ENCODE peak calls at places on chromosomes 12 and 14, in five cellular contexts. V is left lung; U is left ventricle myocardium inferior; S is IMR-90; I is stimulated activated CD4-positive, alpha-beta T cell treated with anti-CD3 and anti-CD28 coated beads, Interleukin-2, amount 100 ng/mL, for 48 hours. P is an unnamed sample.

GRCh38 chr12:69095765-69096477 is 143.4 kb upstream of the CPSF6 start:
- DNase-seq in V (no peak), U (no peak), S (no peak), I (no peak), P (no peak)

GRCh38 chr12:116058574-116058973 is 218.9 kb downstream of the MED13L start:
- DNase-seq in V (no peak), U (no peak), S (no peak), I (no peak), P (no peak)

GRCh38 chr14:65334765-65335411 is 77.6 kb upstream of the FUT8 start:
- DNase-seq in V (no peak), U (no peak), S (no peak), I (no peak), P (no peak)

GRCh38 chr12:132525833-132526455 is 36.0 kb downstream of the FBRSL1 start:
- DNase-seq in V (no peak), U (no peak), S (no peak), I (no peak), P (no peak)

GRCh38 chr14:83706555-83706954 is 1823.4 kb upstream of the FLRT2 start:
- DNase-seq in V (no peak), U (no peak), S (peak), I (no peak), P (no peak)

GRCh38 chr12:132284071-132284492 is 45.3 kb downstream of the GALNT9 start:
- DNase-seq in V (peak), U (no peak), S (peak), I (no peak), P (peak)

GRCh38 chr12:39618701-39619100 is 902 bp downstream of the ABCD2 start:
- DNase-seq in V (no peak), U (no peak), S (no peak), I (no peak), P (no peak)

GRCh38 chr14:55425091-55425490 is 13.5 kb upstream of the ATG14 start:
- DNase-seq in V (no peak), U (no peak), S (no peak), I (no peak), P (no peak)

GRCh38 chr14:38554046-38554445 is 298.2 kb upstream of the CLEC14A start:
- DNase-seq in V (no peak), U (no peak), S (peak), I (no peak), P (no peak)

GRCh38 chr12:21773263-21773741 is 1.2 kb downstream of the KCNJ8 start:
- DNase-seq in V (peak), U (peak), S (peak), I (peak), P (peak)

GRCh38 chr12:85698937-85699336 is 137.3 kb downstream of the RASSF9 start:
- DNase-seq in V (no peak), U (no peak), S (no peak), I (no peak), P (no peak)

GRCh38 chr14:51228890-51229289 is 11.2 kb upstream of the TMX1 start:
- DNase-seq in V (no peak), U (no peak), S (no peak), I (no peak), P (no peak)

GRCh38 chr14:60323199-60323891 is 74.3 kb downstream of the PPM1A start:
- DNase-seq in V (peak), U (no peak), S (no peak), I (no peak), P (no peak)

GRCh38 chr14:59425322-59425945 is 39.7 kb downstream of the GPR135 start:
- DNase-seq in V (no peak), U (peak), S (peak), I (no peak), P (no peak)

GRCh38 chr14:49754570-49755097 is 13.3 kb upstream of the KLHDC2 start:
- DNase-seq in V (no peak), U (no peak), S (peak), I (no peak), P (no peak)

GRCh38 chr14:44108601-44109000 is 398.5 kb downstream of the FSCB start:
- DNase-seq in V (no peak), U (no peak), S (no peak), I (no peak), P (no peak)

GRCh38 chr14:101347893-101348777 is 213.2 kb upstream of the DIO3 start:
- DNase-seq in V (no peak), U (no peak), S (no peak), I (no peak), P (no peak)

GRCh38 chr12:48388430-48388829 is 37.7 kb upstream of the ZNF641 start:
- DNase-seq in V (no peak), U (no peak), S (peak), I (no peak), P (no peak)

GRCh38 chr12:79548525-79548924 is 142.2 kb downstream of the PAWR start:
- DNase-seq in V (no peak), U (no peak), S (no peak), I (no peak), P (no peak)

GRCh38 chr12:53061404-53062010 is 11.6 kb downstream of the TNS2 start:
- DNase-seq in V (peak), U (no peak), S (no peak), I (no peak), P (no peak)

GRCh38 chr14:102415671-102416070 is 52.9 kb downstream of the TECPR2 start:
- DNase-seq in V (no peak), U (no peak), S (no peak), I (no peak), P (no peak)

GRCh38 chr12:80939231-80939950 is 1.7 kb upstream of the LIN7A start:
- DNase-seq in V (no peak), U (no peak), S (no peak), I (no peak), P (no peak)

GRCh38 chr14:102510616-102511520 is 1.3 kb upstream of the ANKRD9 start:
- DNase-seq in V (no peak), U (peak), S (no peak), I (no peak), P (no peak)

GRCh38 chr12:71475280-71475679 is 35.7 kb downstream of the LGR5 start:
- DNase-seq in V (no peak), U (peak), S (no peak), I (no peak), P (no peak)

GRCh38 chr14:105195533-105196227 is 14.6 kb upstream of the NUDT14 start:
- DNase-seq in V (no peak), U (no peak), S (no peak), I (no peak), P (no peak)

GRCh38 chr14:22026527-22026926 is 352.9 kb upstream of the OR4E1 start:
- DNase-seq in V (no peak), U (no peak), S (no peak), I (no peak), P (no peak)

GRCh38 chr12:108495054-108495453 is 20.0 kb upstream of the FICD start:
- DNase-seq in V (no peak), U (no peak), S (peak), I (no peak), P (no peak)

GRCh38 chr14:50109342-50109741 is 7.0 kb downstream of the VCPKMT start:
- DNase-seq in V (no peak), U (no peak), S (peak), I (no peak), P (no peak)

GRCh38 chr12:110314308-110314707 is 33.3 kb downstream of the ATP2A2 start:
- DNase-seq in V (no peak), U (no peak), S (peak), I (no peak), P (peak)

GRCh38 chr12:31323466-31324115 is 2.4 kb downstream of the SINHCAF start:
- DNase-seq in V (peak), U (peak), S (no peak), I (peak), P (peak)

GRCh38 chr12:3038166-3038565 is 39.0 kb upstream of the TSPAN9 start:
- DNase-seq in V (peak), U (no peak), S (no peak), I (no peak), P (no peak)

GRCh38 chr12:73952304-73952703 is 585.3 kb upstream of the ATXN7L3B start:
- DNase-seq in V (no peak), U (no peak), S (no peak), I (no peak), P (no peak)

GRCh38 chr14:71214241-71214640 is 307.0 kb downstream of the PCNX1 start:
- DNase-seq in V (no peak), U (no peak), S (no peak), I (no peak), P (no peak)

GRCh38 chr12:115623275-115623674 is 654.2 kb downstream of the MED13L start:
- DNase-seq in V (no peak), U (no peak), S (no peak), I (no peak), P (no peak)

GRCh38 chr12:121791671-121792496 is 1.6 kb downstream of the RHOF start:
- DNase-seq in V (no peak), U (no peak), S (no peak), I (no peak), P (no peak)

GRCh38 chr14:78902010-78902623 is 731.9 kb downstream of the NRXN3 start:
- DNase-seq in V (no peak), U (peak), S (peak), I (no peak), P (peak)

GRCh38 chr12:113080692-113081091 is 24.2 kb downstream of the DTX1 start:
- DNase-seq in V (no peak), U (no peak), S (no peak), I (no peak), P (no peak)

GRCh38 chr12:95197636-95198035 is 19.6 kb downstream of the FGD6 start:
- DNase-seq in V (no peak), U (no peak), S (no peak), I (no peak), P (no peak)

GRCh38 chr12:22100952-22101748 is 55.1 kb downstream of the CMAS start:
- DNase-seq in V (no peak), U (no peak), S (peak), I (peak), P (no peak)